ENCODE peak calls at places on chromosome 1, in nine cellular contexts. J, Z, U, F, B, K, L, P and H are unnamed samples.

GRCh38 chr1:182189535-182190066 is 128.1 kb upstream of the ZNF648 start:
- DNase-seq in J (no peak), F (no peak), Z (no peak), P (no peak), K (no peak), B (no peak), U (no peak), L (peak), H (no peak)

GRCh38 chr1:214566158-214567104 is 15.0 kb upstream of the PTPN14 start:
- DNase-seq in K (no peak), J (peak), P (no peak), Z (no peak), B (peak), U (no peak), L (no peak), F (no peak), H (no peak)

GRCh38 chr1:106254748-106255147 is 801.7 kb upstream of the PRMT6 start:
- DNase-seq in K (no peak), F (no peak), B (no peak), U (no peak), L (no peak), J (peak), P (no peak), Z (no peak), H (no peak)

GRCh38 chr1:67367370-67368345 is 60.0 kb downstream of the IL12RB2 start:
- DNase-seq in K (no peak), U (no peak), Z (no peak), F (peak), J (peak), L (no peak), B (peak), P (no peak), H (peak)

GRCh38 chr1:90126834-90127233 is 131.9 kb downstream of the ZNF326 start:
- DNase-seq in Z (no peak), F (no peak), K (no peak), P (no peak), U (no peak), L (no peak), J (no peak), B (no peak), H (no peak)

GRCh38 chr1:61301824-61302652 is 219.7 kb downstream of the NFIA start:
- DNase-seq in J (peak), K (no peak), F (peak), Z (no peak), L (peak), B (peak), U (no peak), P (peak), H (peak)

GRCh38 chr1:201166964-201167624 is 12.8 kb upstream of the TMEM9 start:
- DNase-seq in P (no peak), K (no peak), B (no peak), U (no peak), L (no peak), F (peak), Z (no peak), J (no peak), H (no peak)

GRCh38 chr1:161260346-161260745 is 1.8 kb downstream of the PCP4L1 start:
- DNase-seq in Z (no peak), F (no peak), B (no peak), L (no peak), J (no peak), P (no peak), K (no peak), U (no peak), H (no peak)

GRCh38 chr1:32247983-32248889 is 1.2 kb downstream of the FAM167B start:
- DNase-seq in U (no peak), L (no peak), P (peak), B (peak), F (peak), K (peak), J (peak), Z (peak), H (no peak)

GRCh38 chr1:37034301-37035013 is at the start of gene GRIK3:
- DNase-seq in U (no peak), J (no peak), L (no peak), P (no peak), Z (no peak), B (no peak), K (no peak), F (no peak), H (no peak)

GRCh38 chr1:222416001-222416791 is 131.7 kb downstream of the HHIPL2 start:
- DNase-seq in J (no peak), B (no peak), K (no peak), P (no peak), Z (no peak), U (no peak), F (no peak), L (no peak), H (no peak)

GRCh38 chr1:209850342-209850979 is 22.7 kb downstream of the UTP25 start:
- DNase-seq in K (no peak), U (peak), B (peak), J (peak), F (peak), L (no peak), Z (peak), P (no peak), H (no peak)

GRCh38 chr1:201264072-201264471 is 19.2 kb upstream of the PKP1 start:
- DNase-seq in F (peak), J (no peak), U (no peak), Z (peak), B (no peak), K (no peak), P (no peak), L (no peak), H (no peak)

GRCh38 chr1:57010511-57010910 is 44.7 kb upstream of the C8B start:
- DNase-seq in Z (no peak), F (no peak), L (no peak), J (no peak), P (no peak), K (no peak), B (no peak), U (no peak), H (no peak)

GRCh38 chr1:172178846-172179245 is 241.6 kb upstream of the C1orf105 start:
- DNase-seq in F (no peak), P (no peak), U (no peak), K (no peak), J (no peak), L (no peak), B (no peak), Z (no peak), H (no peak)

GRCh38 chr1:200154069-200154767 is 126.7 kb downstream of the NR5A2 start:
- DNase-seq in U (no peak), K (no peak), P (no peak), L (no peak), J (no peak), F (no peak), Z (no peak), B (no peak), H (no peak)

GRCh38 chr1:221165331-221166161 is 286.3 kb downstream of the HLX start:
- DNase-seq in Z (no peak), L (no peak), P (no peak), K (no peak), B (peak), J (no peak), F (no peak), U (no peak), H (no peak)

GRCh38 chr1:175673236-175674150 is 69.9 kb downstream of the TNR start:
- DNase-seq in P (no peak), F (no peak), K (no peak), L (no peak), B (no peak), Z (no peak), U (no peak), J (no peak), H (no peak)

GRCh38 chr1:56707379-56707778 is 62.3 kb downstream of the PRKAA2 start:
- DNase-seq in Z (no peak), F (no peak), P (no peak), K (no peak), U (no peak), L (no peak), J (no peak), B (no peak), H (no peak)

GRCh38 chr1:208105756-208106155 is 138.4 kb downstream of the PLXNA2 start:
- DNase-seq in L (no peak), B (no peak), K (no peak), Z (no peak), J (no peak), F (no peak), P (no peak), U (no peak), H (no peak)

GRCh38 chr1:173342766-173343165 is 134.4 kb upstream of the PRDX6 start:
- DNase-seq in J (peak), P (no peak), K (no peak), F (no peak), Z (no peak), B (peak), U (no peak), L (no peak), H (no peak)

GRCh38 chr1:233261206-233261605 is 34.3 kb downstream of the PCNX2 start:
- DNase-seq in P (no peak), J (no peak), U (peak), F (no peak), L (no peak), K (no peak), Z (no peak), B (no peak), H (no peak)

GRCh38 chr1:168488153-168488552 is 55.6 kb downstream of the XCL2 start:
- DNase-seq in B (peak), F (peak), K (no peak), L (peak), J (peak), Z (peak), P (no peak), U (no peak), H (peak)

GRCh38 chr1:186482661-186483255 is 21.8 kb upstream of the PDC start:
- DNase-seq in L (no peak), Z (peak), K (peak), P (peak), B (peak), F (peak), U (peak), J (peak), H (peak)

GRCh38 chr1:186491351-186491750 is 30.4 kb upstream of the PDC start:
- DNase-seq in U (no peak), P (no peak), Z (no peak), L (no peak), F (no peak), J (no peak), B (no peak), K (no peak), H (no peak)

GRCh38 chr1:186486061-186486460 is 25.1 kb upstream of the PDC start:
- DNase-seq in K (no peak), U (no peak), J (no peak), B (peak), Z (no peak), P (no peak), L (no peak), F (no peak), H (no peak)

GRCh38 chr1:186483561-186483960 is 22.6 kb upstream of the PDC start:
- DNase-seq in L (no peak), U (no peak), K (no peak), B (no peak), P (no peak), Z (no peak), J (no peak), F (no peak), H (no peak)

GRCh38 chr1:186487163-186487562 is 26.2 kb upstream of the PDC start:
- DNase-seq in P (no peak), K (no peak), B (no peak), F (no peak), L (no peak), U (no peak), J (peak), Z (no peak), H (no peak)
- TF ChIP-seq CTCF in P (no peak), K (no peak), B (peak), F (no peak), L (no peak), U (no peak), J (no peak), Z (no peak), H (peak)

GRCh38 chr1:11730429-11730861 is 5.5 kb upstream of the AGTRAP start:
- DNase-seq in J (peak), B (peak), P (no peak), F (no peak), Z (peak), L (no peak), U (no peak), K (no peak), H (no peak)
- H3K4me3 ChIP-seq in J (no peak), B (no peak), P (no peak), F (no peak), Z (no peak), L (no peak), U (no peak), K (peak), H (no peak)

GRCh38 chr1:178910023-178910422 is 39.1 kb upstream of the ANGPTL1 start:
- DNase-seq in U (no peak), J (no peak), P (no peak), Z (no peak), F (no peak), K (no peak), L (no peak), B (no peak), H (no peak)

GRCh38 chr1:178912597-178912996 is 41.7 kb upstream of the ANGPTL1 start:
- DNase-seq in Z (no peak), B (no peak), F (no peak), U (no peak), L (no peak), P (no peak), K (no peak), J (no peak), H (no peak)

GRCh38 chr1:178908358-178908757 is 37.5 kb upstream of the ANGPTL1 start:
- DNase-seq in F (no peak), P (no peak), J (peak), Z (no peak), L (peak), B (peak), U (no peak), K (no peak), H (no peak)
- TF ChIP-seq CTCF in F (no peak), P (no peak), J (no peak), Z (no peak), L (no peak), B (no peak), U (no peak), K (no peak), H (no peak)

GRCh38 chr1:117627562-117628165 is 21.8 kb downstream of the TENT5C start:
- DNase-seq in U (no peak), B (no peak), J (no peak), F (peak), Z (no peak), P (no peak), L (no peak), K (peak), H (no peak)

GRCh38 chr1:117630423-117630998 is 24.7 kb downstream of the TENT5C start:
- DNase-seq in F (no peak), K (peak), U (no peak), Z (no peak), P (no peak), J (no peak), L (no peak), B (no peak), H (no peak)

GRCh38 chr1:117631361-117631760 is 25.5 kb downstream of the TENT5C start:
- DNase-seq in J (no peak), F (no peak), U (no peak), B (no peak), Z (no peak), L (no peak), K (peak), P (no peak), H (no peak)

GRCh38 chr1:117629625-117630422 is 24.0 kb downstream of the TENT5C start:
- DNase-seq in Z (no peak), L (no peak), P (no peak), J (no peak), F (no peak), B (no peak), K (peak), U (no peak), H (no peak)

DNA sequence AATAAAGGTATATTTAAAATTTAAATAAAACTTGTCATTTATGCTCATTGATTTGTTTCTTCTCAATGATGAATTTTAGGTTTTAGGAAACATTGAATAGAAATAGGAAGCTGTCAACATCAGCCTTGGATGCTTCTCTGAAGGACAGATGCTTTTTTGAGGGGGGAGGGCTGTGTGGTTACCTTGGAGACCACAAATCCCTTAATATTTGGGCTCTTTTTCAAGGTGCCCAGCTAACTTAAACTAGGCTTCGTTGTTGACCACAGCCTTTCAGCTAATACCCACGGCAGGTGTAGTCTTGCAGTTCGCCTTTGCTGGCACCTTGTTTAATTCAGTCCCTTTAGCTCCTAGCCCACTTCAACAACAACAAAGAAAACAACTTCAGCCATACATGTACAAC is 22.5 kb downstream of the TENT5C start:
- DNase-seq in B (no peak), L (no peak), Z (no peak), P (no peak), U (no peak), K (no peak), J (no peak), F (no peak), H (no peak)
- H3K4me3 ChIP-seq in B (no peak), L (no peak), Z (no peak), P (no peak), U (no peak), K (no peak), J (no peak), F (no peak), H (no peak)

GRCh38 chr1:78743626-78744025 is 94.0 kb downstream of the IFI44 start:
- DNase-seq in J (peak), B (peak), Z (no peak), U (no peak), L (peak), K (no peak), P (no peak), F (no peak), H (peak)
- TF ChIP-seq CTCF in J (peak), B (peak), Z (no peak), U (no peak), L (peak), K (no peak), P (peak), F (no peak), H (no peak)

DNA sequence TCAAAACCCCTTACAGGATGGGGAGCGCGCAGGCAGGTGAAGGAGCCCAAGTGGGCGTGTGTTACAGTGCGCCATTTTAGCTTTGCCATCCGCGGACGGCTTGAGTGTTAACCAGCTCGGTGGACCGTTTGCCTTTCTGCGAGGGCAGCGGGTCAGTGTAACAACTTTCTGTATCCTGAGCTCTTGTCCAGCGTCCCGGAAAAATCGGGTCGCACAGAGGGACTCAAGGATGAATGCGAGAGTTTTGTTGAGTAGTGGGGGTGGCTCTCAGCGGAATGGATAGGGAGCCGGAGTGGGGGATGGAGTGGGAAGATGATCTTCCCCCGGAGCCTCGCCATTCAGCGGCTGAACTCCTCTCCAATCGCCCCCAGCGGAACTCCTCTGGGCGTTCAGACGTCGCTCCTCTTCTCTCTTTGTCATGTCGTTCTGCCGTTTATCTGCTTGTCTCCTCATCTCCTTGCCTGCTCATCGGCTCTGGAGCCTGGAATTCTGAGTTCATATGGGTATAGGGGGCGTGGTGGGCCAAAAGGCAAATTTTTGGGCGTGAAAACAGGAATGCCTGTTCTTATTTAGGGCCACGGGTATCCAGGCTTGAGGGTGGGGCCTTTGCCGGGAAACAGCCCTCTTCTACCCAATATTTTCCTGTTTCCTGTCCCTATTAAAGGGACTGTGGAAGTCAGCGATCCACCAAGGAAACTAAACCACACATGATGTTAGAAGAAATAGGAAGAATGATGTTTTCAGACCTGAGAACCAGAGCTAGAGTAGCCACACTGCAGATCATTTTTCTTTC is 295.5 kb downstream of the CTH start:
- DNase-seq in U (no peak), J (no peak), K (no peak), L (no peak), F (no peak), B (no peak), P (no peak), Z (no peak), H (no peak)
- H3K4me3 ChIP-seq in U (no peak), J (peak), K (peak), L (peak), F (peak), B (peak), P (peak), Z (no peak), H (no peak)

DNA sequence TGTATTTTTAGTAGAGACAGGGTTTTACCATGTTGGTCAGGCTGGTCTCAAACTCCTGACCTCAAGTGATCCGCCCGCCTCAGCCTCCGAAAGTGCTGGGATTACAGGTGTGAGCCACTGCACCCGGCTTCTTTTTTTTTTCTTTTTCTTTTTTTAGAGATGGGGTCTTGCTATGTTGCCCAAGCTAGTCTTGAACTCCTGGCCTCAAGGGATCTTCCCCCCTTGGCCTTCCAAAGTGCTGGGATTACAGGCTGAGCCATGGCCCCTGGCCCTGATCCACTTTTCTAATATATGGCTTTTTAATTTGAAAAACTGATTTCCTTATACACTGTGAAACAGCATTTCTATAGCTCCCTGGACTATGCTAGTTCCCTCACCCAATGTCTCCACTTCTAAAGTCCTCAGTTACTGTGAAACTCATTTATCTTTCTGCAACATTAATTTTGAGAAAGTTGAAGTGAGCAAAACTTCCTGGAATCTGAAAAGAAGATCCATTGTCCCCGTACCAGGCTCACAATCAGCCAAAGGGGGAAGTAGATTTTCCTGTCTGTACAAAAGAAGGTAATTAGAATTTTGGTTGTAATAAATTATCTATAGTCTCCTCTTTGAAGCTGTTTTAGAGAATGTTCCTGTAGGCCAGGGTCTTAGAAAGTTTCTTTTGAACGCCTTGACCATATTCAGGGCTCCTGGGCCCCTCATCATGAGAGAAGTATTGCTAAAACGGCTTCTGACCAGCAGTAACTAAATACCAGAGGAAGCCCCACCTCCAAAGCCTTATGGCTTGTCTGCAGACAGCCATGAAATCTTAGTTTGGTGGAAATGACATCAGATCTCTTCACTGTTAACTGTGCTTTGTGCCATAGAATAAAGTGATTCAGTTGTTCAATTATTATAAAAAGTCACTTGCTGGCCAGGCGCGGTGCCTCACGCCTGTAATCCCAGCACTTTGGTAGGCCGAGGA is 34.9 kb downstream of the DEGS1 start:
- DNase-seq in K (no peak), P (no peak), L (no peak), F (no peak), Z (no peak), B (no peak), U (no peak), J (no peak), H (no peak)
- TF ChIP-seq CTCF in K (no peak), P (no peak), L (no peak), F (no peak), Z (no peak), B (no peak), U (no peak), J (no peak), H (no peak)

GRCh38 chr1:39117985-39118384 is 86.5 kb upstream of the MACF1 start:
- DNase-seq in J (no peak), U (no peak), F (no peak), Z (no peak), L (no peak), K (no peak), B (peak), P (no peak), H (no peak)
- H3K4me3 ChIP-seq in J (no peak), U (no peak), F (no peak), Z (no peak), L (no peak), K (no peak), B (no peak), P (no peak), H (no peak)

DNA sequence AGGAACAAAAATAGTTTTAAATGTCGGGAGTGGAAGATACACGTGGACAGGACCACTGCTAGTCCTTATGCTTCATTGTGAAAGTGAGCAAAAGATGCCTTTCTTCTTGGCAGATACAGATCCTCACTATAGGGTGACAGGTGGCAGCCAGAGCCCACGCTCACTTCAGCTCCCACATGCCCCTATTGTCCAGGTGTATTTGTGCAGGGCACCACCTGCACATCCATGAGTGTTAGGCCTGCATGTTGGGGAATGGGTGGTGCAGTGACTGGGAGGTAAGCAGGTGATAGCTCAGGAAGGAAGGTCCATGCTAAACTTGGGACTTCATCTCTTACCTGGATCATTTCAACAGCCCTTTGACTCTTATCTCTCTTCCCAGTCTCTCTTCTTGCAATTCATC is 27.4 kb downstream of the SLC5A9 start:
- DNase-seq in U (no peak), J (no peak), F (no peak), P (no peak), L (no peak), B (no peak), K (no peak), Z (no peak), H (no peak)
- TF ChIP-seq CTCF in U (peak), J (no peak), F (no peak), P (no peak), L (no peak), B (no peak), K (no peak), Z (no peak), H (no peak)